ENCODE peak calls at places on chromosomes 3 and 15, in ten cellular contexts. W is activated CD4-positive, CD25-positive, alpha-beta regulatory T cell treated with anti-CD3 and anti-CD28 coated beads, Interleukin-2, amount 50 U/mL, for 16 hours; C is stimulated activated CD4-positive, alpha-beta T cell treated with anti-CD3 and anti-CD28 coated beads, TNF-alpha, amount 100 ng/mL, for 1 hour; A is transverse colon; I is occipital lobe; R is KG1; U is NCI-H748 treated with DMSO at 0.1 percent for 48 hours; H is cardiac muscle cell; Y is neural crest cell; L is LoVo. Z is an unnamed sample.

GRCh38 chr15:56678562-56678961 is 54.7 kb downstream of the ZNF280D start:
- DNase-seq in W (no peak), C (no peak), A (no peak), I (no peak), R (no peak), U (no peak), H (no peak), Y (no peak), L (no peak), Z (no peak)

GRCh38 chr3:192481638-192482037 is 245.7 kb downstream of the FGF12 start:
- DNase-seq in W (no peak), C (no peak), A (no peak), I (no peak), R (no peak), U (no peak), H (peak), Y (no peak), L (no peak), Z (no peak)

GRCh38 chr15:45628136-45628535 is 6.7 kb upstream of the SQOR start:
- DNase-seq in W (no peak), C (no peak), A (no peak), I (no peak), R (no peak), U (no peak), H (no peak), Y (no peak), L (no peak), Z (no peak)

GRCh38 chr3:44762170-44762677 is 630 bp downstream of the KIF15 start:
- DNase-seq in W (no peak), C (no peak), A (no peak), I (no peak), R (peak), U (no peak), H (peak), Y (no peak), L (no peak), Z (no peak)

GRCh38 chr3:37290551-37290950 is 116.2 kb upstream of the LRRFIP2 start:
- DNase-seq in W (no peak), C (no peak), A (no peak), I (no peak), R (no peak), U (no peak), H (peak), Y (no peak), L (no peak), Z (no peak)

GRCh38 chr3:187016639-187017345 is 86.5 kb downstream of the ST6GAL1 start:
- DNase-seq in W (no peak), C (no peak), A (no peak), I (no peak), R (no peak), U (no peak), H (peak), Y (no peak), L (no peak), Z (no peak)

GRCh38 chr3:37862712-37863551 is 1.3 kb downstream of the CTDSPL start:
- DNase-seq in W (no peak), C (no peak), A (peak), I (no peak), R (no peak), U (no peak), H (peak), Y (no peak), L (no peak), Z (peak)

GRCh38 chr15:47997712-47998111 is 123.1 kb upstream of the SLC24A5 start:
- DNase-seq in W (no peak), C (no peak), A (no peak), I (no peak), R (no peak), U (no peak), H (no peak), Y (no peak), L (no peak), Z (no peak)

GRCh38 chr3:127456471-127457093 is 134.0 kb downstream of the TPRA1 start:
- DNase-seq in W (no peak), C (no peak), A (no peak), I (peak), R (no peak), U (no peak), H (peak), Y (no peak), L (no peak), Z (peak)

GRCh38 chr3:106097817-106098410 is 229.1 kb upstream of the CBLB start:
- DNase-seq in W (no peak), C (no peak), A (no peak), I (no peak), R (no peak), U (no peak), H (no peak), Y (no peak), L (no peak), Z (no peak)

GRCh38 chr15:69160976-69161877 is 792 bp downstream of the GLCE start:
- DNase-seq in W (no peak), C (no peak), A (peak), I (peak), R (peak), U (peak), H (peak), Y (peak), L (peak), Z (peak)

GRCh38 chr15:66647358-66647757 is 54.7 kb upstream of the SMAD6 start:
- DNase-seq in W (no peak), C (no peak), A (no peak), I (no peak), R (no peak), U (no peak), H (peak), Y (no peak), L (no peak), Z (no peak)

GRCh38 chr15:43824302-43825246 is at the start of gene MFAP1:
- DNase-seq in W (peak), C (peak), A (peak), I (peak), R (peak), U (peak), H (peak), Y (peak), L (peak), Z (peak)

GRCh38 chr15:52672661-52673060 is 6.5 kb downstream of the ATOSA start:
- DNase-seq in W (no peak), C (no peak), A (no peak), I (no peak), R (no peak), U (no peak), H (no peak), Y (no peak), L (no peak), Z (no peak)

GRCh38 chr3:66858656-66859381 is 139.3 kb upstream of the KBTBD8 start:
- DNase-seq in W (no peak), C (no peak), A (no peak), I (no peak), R (no peak), U (no peak), H (no peak), Y (peak), L (no peak), Z (no peak)

GRCh38 chr3:130829575-130829947 is 64.3 kb upstream of the ATP2C1 start:
- DNase-seq in W (no peak), C (no peak), A (no peak), I (no peak), R (no peak), U (no peak), H (no peak), Y (no peak), L (no peak), Z (no peak)

GRCh38 chr3:17770682-17771081 is 28.3 kb upstream of the TBC1D5 start:
- DNase-seq in W (no peak), C (no peak), A (no peak), I (no peak), R (no peak), U (no peak), H (no peak), Y (no peak), L (no peak), Z (no peak)

GRCh38 chr15:50943623-50944022 is 35.1 kb downstream of the AP4E1 start:
- DNase-seq in W (no peak), C (no peak), A (no peak), I (no peak), R (no peak), U (no peak), H (peak), Y (no peak), L (no peak), Z (no peak)

GRCh38 chr3:46389306-46389705 is 17.6 kb downstream of the CCR5AS start:
- DNase-seq in W (no peak), C (no peak), A (no peak), I (no peak), R (no peak), U (no peak), H (no peak), Y (no peak), L (no peak), Z (no peak)

GRCh38 chr15:91472316-91472756 is 372.3 kb downstream of the SV2B start:
- DNase-seq in W (no peak), C (no peak), A (no peak), I (no peak), R (no peak), U (no peak), H (no peak), Y (no peak), L (no peak), Z (no peak)

GRCh38 chr3:147730311-147730710 is 321.1 kb downstream of the ZIC1 start:
- DNase-seq in W (no peak), C (no peak), A (no peak), I (no peak), R (no peak), U (no peak), H (no peak), Y (no peak), L (no peak), Z (no peak)

GRCh38 chr15:52234596-52235541 is 43.7 kb upstream of the GNB5 start:
- DNase-seq in W (no peak), C (no peak), A (peak), I (no peak), R (peak), U (no peak), H (no peak), Y (no peak), L (no peak), Z (no peak)

GRCh38 chr3:31159331-31160039 is 265.0 kb upstream of the GADL1 start:
- DNase-seq in W (no peak), C (no peak), A (no peak), I (no peak), R (no peak), U (no peak), H (no peak), Y (no peak), L (no peak), Z (no peak)